ENCODE peak calls at places on chromosomes 13 and 19, in ten cellular contexts. Y is cortex of kidney; O is activated T-helper 2 cell treated with anti-CD3 and anti-CD28 coated beads, Interferon-gamma antibody, Interleukin-2, Interleukin-4, amounts not matched to agents 10 μg/mL and 5 μg/mL and 100 μg/mL, durations not matched to agents 14 hours and 24 hours and 36 hours; R is HT-29; H is SW 1271; I is thoracic aorta; K is astrocyte; T is naive thymus-derived CD8-positive, alpha-beta T cell; V is left ventricle myocardium inferior; U is stimulated activated CD8-positive, alpha-beta memory T cell treated with anti-CD3 and anti-CD28 coated beads, Interleukin-15, amount 100 ng/mL, for 24 hours. X is an unnamed sample.

GRCh38 chr13:73870036-73870741 is 264.0 kb downstream of the KLF12 start:
- DNase-seq in Y (no peak), O (no peak), R (no peak), H (no peak), I (no peak), K (peak; percentile 16), T (peak; percentile 36), V (no peak), U (no peak), X (no peak)

GRCh38 chr13:112741835-112742570 is 52.2 kb downstream of the ATP11A start:
- DNase-seq in Y (no peak), O (no peak), R (no peak), H (no peak), I (no peak), K (no peak), T (no peak), V (no peak), U (no peak), X (no peak)

GRCh38 chr13:105914637-105915036 is 620.8 kb downstream of the EFNB2 start:
- DNase-seq in Y (no peak), O (no peak), R (no peak), H (no peak), I (no peak), K (peak; percentile 80), T (no peak), V (no peak), U (no peak), X (no peak)

GRCh38 chr13:98372886-98373285 is 195.8 kb upstream of the RNF113B start:
- DNase-seq in Y (no peak), O (no peak), R (no peak), H (no peak), I (no peak), K (peak; percentile 59), T (no peak), V (no peak), U (no peak), X (no peak)

GRCh38 chr19:44111910-44112463 is 1.2 kb upstream of the ZNF225 start:
- DNase-seq in Y (no peak), O (no peak), R (no peak), H (no peak), I (no peak), K (peak; percentile 93), T (no peak), V (no peak), U (no peak), X (no peak)

GRCh38 chr19:12782174-12782423 is 6.7 kb upstream of the HOOK2 start:
- DNase-seq in Y (no peak), O (no peak), R (peak; percentile 36), H (no peak), I (no peak), K (no peak), T (peak; percentile 99), V (no peak), U (no peak), X (no peak)

GRCh38 chr13:48178126-48178525 is 54.9 kb upstream of the ITM2B start:
- DNase-seq in Y (no peak), O (no peak), R (no peak), H (no peak), I (no peak), K (no peak), T (no peak), V (no peak), U (no peak), X (no peak)

GRCh38 chr13:99386495-99386894 is 79.3 kb upstream of the GPR183 start:
- DNase-seq in Y (no peak), O (no peak), R (no peak), H (no peak), I (no peak), K (no peak), T (no peak), V (no peak), U (no peak), X (peak; percentile 69)

GRCh38 chr19:40265763-40266099 is 19.4 kb downstream of the AKT2 start:
- DNase-seq in Y (no peak), O (no peak), R (no peak), H (no peak), I (no peak), K (no peak), T (no peak), V (no peak), U (no peak), X (no peak)

GRCh38 chr19:49019242-49019932 is 2.5 kb upstream of the LHB start:
- DNase-seq in Y (no peak), O (peak; percentile 50), R (peak; percentile 87), H (peak; percentile 57), I (no peak), K (no peak), T (peak; percentile 63), V (peak; percentile 75), U (peak; percentile 31), X (peak; percentile 47)

GRCh38 chr19:39915101-39915847 is 19.2 kb downstream of the FCGBP start:
- DNase-seq in Y (no peak), O (no peak), R (no peak), H (no peak), I (no peak), K (no peak), T (no peak), V (no peak), U (no peak), X (no peak)

GRCh38 chr19:51810228-51810627 is 15.3 kb downstream of the FPR3 start:
- DNase-seq in Y (no peak), O (no peak), R (peak; percentile 75), H (peak; percentile 12), I (no peak), K (no peak), T (no peak), V (no peak), U (no peak), X (no peak)

GRCh38 chr13:32134991-32135390 is 103.4 kb downstream of the FRY start:
- DNase-seq in Y (no peak), O (no peak), R (no peak), H (no peak), I (no peak), K (no peak), T (no peak), V (no peak), U (no peak), X (no peak)

GRCh38 chr13:65473199-65473598 is 1756.9 kb downstream of the PCDH9 start:
- DNase-seq in Y (no peak), O (no peak), R (no peak), H (no peak), I (no peak), K (no peak), T (no peak), V (no peak), U (no peak), X (no peak)

GRCh38 chr13:104365430-104365829 is 1299.2 kb upstream of the SLC10A2 start:
- DNase-seq in Y (no peak), O (no peak), R (no peak), H (no peak), I (no peak), K (no peak), T (no peak), V (no peak), U (no peak), X (no peak)

GRCh38 chr13:39405107-39405506 is 197.9 kb downstream of the LHFPL6 start:
- DNase-seq in Y (no peak), O (no peak), R (no peak), H (no peak), I (no peak), K (no peak), T (no peak), V (no peak), U (no peak), X (no peak)

GRCh38 chr13:107254392-107254791 is 686.5 kb upstream of the ARGLU1 start:
- DNase-seq in Y (no peak), O (no peak), R (peak; percentile 31), H (no peak), I (no peak), K (no peak), T (no peak), V (no peak), U (no peak), X (no peak)

GRCh38 chr19:34276614-34277013 is 22.3 kb downstream of the GARRE1 start:
- DNase-seq in Y (no peak), O (no peak), R (no peak), H (no peak), I (no peak), K (no peak), T (no peak), V (no peak), U (no peak), X (peak; percentile 72)

GRCh38 chr13:44815507-44816074 is 173.7 kb downstream of the NUFIP1 start:
- DNase-seq in Y (no peak), O (peak; percentile 10), R (peak; percentile 67), H (peak; percentile 76), I (no peak), K (peak; percentile 99), T (no peak), V (no peak), U (no peak), X (no peak)

GRCh38 chr13:40679586-40679985 is 13.1 kb upstream of the FOXO1 start:
- DNase-seq in Y (no peak), O (no peak), R (no peak), H (no peak), I (no peak), K (no peak), T (no peak), V (no peak), U (no peak), X (no peak)

GRCh38 chr13:22740264-22740663 is 440.5 kb upstream of the SGCG start:
- DNase-seq in Y (no peak), O (no peak), R (peak; percentile 29), H (no peak), I (no peak), K (no peak), T (no peak), V (no peak), U (no peak), X (no peak)

GRCh38 chr19:18875726-18876125 is 20.2 kb downstream of the CERS1 start:
- DNase-seq in Y (no peak), O (no peak), R (no peak), H (no peak), I (no peak), K (no peak), T (no peak), V (no peak), U (no peak), X (no peak)

GRCh38 chr13:106259928-106260327 is 275.5 kb downstream of the EFNB2 start:
- DNase-seq in Y (no peak), O (no peak), R (no peak), H (no peak), I (no peak), K (no peak), T (no peak), V (no peak), U (no peak), X (no peak)

GRCh38 chr19:19578241-19578640 is 40.2 kb downstream of the CILP2 start:
- DNase-seq in Y (no peak), O (no peak), R (no peak), H (no peak), I (no peak), K (no peak), T (no peak), V (no peak), U (no peak), X (peak; percentile 4)

GRCh38 chr13:29438772-29439171 is 156.7 kb downstream of the SLC7A1 start:
- DNase-seq in Y (no peak), O (no peak), R (no peak), H (no peak), I (no peak), K (peak; percentile 13), T (no peak), V (no peak), U (no peak), X (no peak)

GRCh38 chr19:13149628-13150186 is 468 bp downstream of the STX10 start:
- DNase-seq in Y (no peak), O (no peak), R (peak; percentile 33), H (peak; percentile 42), I (no peak), K (peak; percentile 29), T (no peak), V (peak; percentile 44), U (no peak), X (no peak)

GRCh38 chr13:112065867-112066623 is 904 bp upstream of the SOX1 start:
- DNase-seq in Y (no peak), O (no peak), R (no peak), H (no peak), I (no peak), K (no peak), T (no peak), V (no peak), U (no peak), X (peak; percentile 71)

GRCh38 chr19:48113190-48113917 is 2.7 kb upstream of the PLA2G4C start:
- DNase-seq in Y (no peak), O (no peak), R (no peak), H (no peak), I (no peak), K (no peak), T (no peak), V (no peak), U (no peak), X (no peak)